ENCODE peak calls at places on chromosomes 11 and 22, in nine cellular contexts. Q, N, O, F, B, U, X, S and K are unnamed samples.

GRCh38 chr11:103851166-103851651 is 185.2 kb upstream of the DDI1 start:
- DNase-seq in U (no peak), X (no peak), F (no peak), O (peak), Q (no peak), N (no peak), B (no peak), S (no peak), K (no peak)

GRCh38 chr11:2565447-2566222 is 120.8 kb downstream of the KCNQ1 start:
- DNase-seq in U (no peak), S (no peak), B (no peak), N (no peak), O (no peak), Q (peak), F (no peak), X (no peak), K (no peak)

GRCh38 chr11:119880143-119880542 is 151.1 kb upstream of the NECTIN1 start:
- DNase-seq in B (no peak), X (no peak), F (no peak), S (no peak), Q (no peak), O (no peak), U (no peak), N (no peak), K (no peak)

GRCh38 chr22:19962909-19963806 is 21.5 kb upstream of the TXNRD2 start:
- DNase-seq in S (peak), U (peak), N (no peak), Q (peak), X (no peak), O (peak), F (no peak), B (no peak), K (no peak)

GRCh38 chr11:15976433-15977045 is 379.8 kb downstream of the SOX6 start:
- DNase-seq in O (peak), Q (no peak), X (no peak), S (no peak), F (no peak), B (no peak), U (no peak), N (no peak), K (no peak)

GRCh38 chr11:35332524-35332923 is 86.8 kb downstream of the SLC1A2 start:
- DNase-seq in S (no peak), Q (no peak), X (no peak), O (no peak), N (peak), U (no peak), F (no peak), B (no peak), K (no peak)

GRCh38 chr11:124865181-124865901 is at the start of gene ROBO3:
- DNase-seq in Q (no peak), O (peak), F (no peak), N (no peak), X (no peak), U (peak), B (no peak), S (no peak), K (no peak)

GRCh38 chr11:112227002-112227401 is 774 bp downstream of the PTS start:
- DNase-seq in U (peak), O (peak), N (no peak), S (no peak), B (no peak), Q (no peak), F (no peak), X (peak), K (no peak)

GRCh38 chr11:82906931-82907330 is 5.4 kb downstream of the DDIAS start:
- DNase-seq in F (no peak), U (no peak), O (no peak), X (no peak), B (no peak), N (no peak), S (no peak), Q (no peak), K (no peak)

GRCh38 chr11:87871071-87871470 is 304.2 kb downstream of the RAB38 start:
- DNase-seq in O (no peak), F (no peak), Q (no peak), X (no peak), B (no peak), N (no peak), S (no peak), U (no peak), K (no peak)

GRCh38 chr11:96143016-96143670 is 199.9 kb downstream of the MAML2 start:
- DNase-seq in B (no peak), X (no peak), Q (no peak), F (no peak), N (peak), O (peak), U (no peak), S (no peak), K (no peak)

GRCh38 chr22:49087163-49087562 is 740.5 kb downstream of the BRD1 start:
- DNase-seq in U (no peak), B (no peak), O (no peak), F (no peak), S (no peak), X (no peak), N (no peak), Q (peak), K (no peak)